ENCODE peak calls at places on chromosomes 2 and 18, in eight cellular contexts. One of them, this sample, is unnamed.

GRCh38 chr18:13036622-13037320 is 45.6 kb downstream of the CEP192 start:
- DNase-seq in NCI-H774: no peak
- DNase-seq in activated CD8-positive, alpha-beta memory T cell treated with anti-CD3 and anti-CD28 coated beads for 48 hours: no peak
- DNase-seq in nephron progenitor cell: no peak
- DNase-seq in stimulated activated CD4-positive, alpha-beta T cell treated with anti-CD3 and anti-CD28 coated beads, Interleukin-1b, Interleukin-23, amount 100 ng/mL, for 1 hour: no peak
- DNase-seq in amniotic stem cell: no peak
- DNase-seq in ACHN: no peak
- DNase-seq in GM23248: peak; percentile 46
- DNase-seq in this sample: no peak

GRCh38 chr18:79493211-79493800 is 97.6 kb downstream of the NFATC1 start:
- DNase-seq in NCI-H774: no peak
- DNase-seq in activated CD8-positive, alpha-beta memory T cell treated with anti-CD3 and anti-CD28 coated beads for 48 hours: no peak
- DNase-seq in nephron progenitor cell: no peak
- DNase-seq in stimulated activated CD4-positive, alpha-beta T cell treated with anti-CD3 and anti-CD28 coated beads, Interleukin-1b, Interleukin-23, amount 100 ng/mL, for 1 hour: no peak
- DNase-seq in amniotic stem cell: no peak
- DNase-seq in ACHN: no peak
- DNase-seq in GM23248: no peak
- DNase-seq in this sample: no peak

GRCh38 chr2:236715511-236715961 is 145.9 kb downstream of the ACKR3 start:
- DNase-seq in NCI-H774: no peak
- DNase-seq in activated CD8-positive, alpha-beta memory T cell treated with anti-CD3 and anti-CD28 coated beads for 48 hours: no peak
- DNase-seq in nephron progenitor cell: peak; percentile 53
- DNase-seq in stimulated activated CD4-positive, alpha-beta T cell treated with anti-CD3 and anti-CD28 coated beads, Interleukin-1b, Interleukin-23, amount 100 ng/mL, for 1 hour: no peak
- DNase-seq in amniotic stem cell: no peak
- DNase-seq in ACHN: no peak
- DNase-seq in GM23248: peak; percentile 52
- DNase-seq in this sample: no peak

GRCh38 chr2:176885661-176886060 is 326.9 kb upstream of the HNRNPA3 start:
- DNase-seq in NCI-H774: no peak
- DNase-seq in activated CD8-positive, alpha-beta memory T cell treated with anti-CD3 and anti-CD28 coated beads for 48 hours: no peak
- DNase-seq in nephron progenitor cell: no peak
- DNase-seq in stimulated activated CD4-positive, alpha-beta T cell treated with anti-CD3 and anti-CD28 coated beads, Interleukin-1b, Interleukin-23, amount 100 ng/mL, for 1 hour: no peak
- DNase-seq in amniotic stem cell: no peak
- DNase-seq in ACHN: no peak
- DNase-seq in GM23248: no peak
- DNase-seq in this sample: no peak

GRCh38 chr18:21489119-21489750 is 111.3 kb downstream of the ESCO1 start:
- DNase-seq in NCI-H774: peak; percentile 15
- DNase-seq in activated CD8-positive, alpha-beta memory T cell treated with anti-CD3 and anti-CD28 coated beads for 48 hours: no peak
- DNase-seq in nephron progenitor cell: peak; percentile 26
- DNase-seq in stimulated activated CD4-positive, alpha-beta T cell treated with anti-CD3 and anti-CD28 coated beads, Interleukin-1b, Interleukin-23, amount 100 ng/mL, for 1 hour: no peak
- DNase-seq in amniotic stem cell: no peak
- DNase-seq in ACHN: peak; percentile 54
- DNase-seq in GM23248: peak; percentile 67
- DNase-seq in this sample: peak; percentile 45

GRCh38 chr2:147487286-147487979 is 357.4 kb upstream of the ACVR2A start:
- DNase-seq in NCI-H774: no peak
- DNase-seq in activated CD8-positive, alpha-beta memory T cell treated with anti-CD3 and anti-CD28 coated beads for 48 hours: no peak
- DNase-seq in nephron progenitor cell: no peak
- DNase-seq in stimulated activated CD4-positive, alpha-beta T cell treated with anti-CD3 and anti-CD28 coated beads, Interleukin-1b, Interleukin-23, amount 100 ng/mL, for 1 hour: no peak
- DNase-seq in amniotic stem cell: no peak
- DNase-seq in ACHN: no peak
- DNase-seq in GM23248: no peak
- DNase-seq in this sample: no peak

GRCh38 chr2:1818811-1819210 is 74.5 kb upstream of the PXDN start:
- DNase-seq in NCI-H774: no peak
- DNase-seq in activated CD8-positive, alpha-beta memory T cell treated with anti-CD3 and anti-CD28 coated beads for 48 hours: no peak
- DNase-seq in nephron progenitor cell: no peak
- DNase-seq in stimulated activated CD4-positive, alpha-beta T cell treated with anti-CD3 and anti-CD28 coated beads, Interleukin-1b, Interleukin-23, amount 100 ng/mL, for 1 hour: no peak
- DNase-seq in amniotic stem cell: no peak
- DNase-seq in ACHN: no peak
- DNase-seq in GM23248: no peak
- DNase-seq in this sample: no peak

GRCh38 chr2:152609699-152610098 is 107.6 kb downstream of the PRPF40A start:
- DNase-seq in NCI-H774: no peak
- DNase-seq in activated CD8-positive, alpha-beta memory T cell treated with anti-CD3 and anti-CD28 coated beads for 48 hours: no peak
- DNase-seq in nephron progenitor cell: no peak
- DNase-seq in stimulated activated CD4-positive, alpha-beta T cell treated with anti-CD3 and anti-CD28 coated beads, Interleukin-1b, Interleukin-23, amount 100 ng/mL, for 1 hour: no peak
- DNase-seq in amniotic stem cell: no peak
- DNase-seq in ACHN: no peak
- DNase-seq in GM23248: no peak
- DNase-seq in this sample: no peak

GRCh38 chr2:22601007-22601406 is 784.0 kb upstream of the KLHL29 start:
- DNase-seq in NCI-H774: no peak
- DNase-seq in activated CD8-positive, alpha-beta memory T cell treated with anti-CD3 and anti-CD28 coated beads for 48 hours: no peak
- DNase-seq in nephron progenitor cell: no peak
- DNase-seq in stimulated activated CD4-positive, alpha-beta T cell treated with anti-CD3 and anti-CD28 coated beads, Interleukin-1b, Interleukin-23, amount 100 ng/mL, for 1 hour: no peak
- DNase-seq in amniotic stem cell: no peak
- DNase-seq in ACHN: no peak
- DNase-seq in GM23248: no peak
- DNase-seq in this sample: no peak

GRCh38 chr2:8154936-8155335 is 526.9 kb upstream of the ID2 start:
- DNase-seq in NCI-H774: no peak
- DNase-seq in activated CD8-positive, alpha-beta memory T cell treated with anti-CD3 and anti-CD28 coated beads for 48 hours: peak; percentile 7
- DNase-seq in nephron progenitor cell: no peak
- DNase-seq in stimulated activated CD4-positive, alpha-beta T cell treated with anti-CD3 and anti-CD28 coated beads, Interleukin-1b, Interleukin-23, amount 100 ng/mL, for 1 hour: no peak
- DNase-seq in amniotic stem cell: no peak
- DNase-seq in ACHN: no peak
- DNase-seq in GM23248: peak; percentile 87
- DNase-seq in this sample: peak; percentile 62

GRCh38 chr2:12721571-12722444 is 5.1 kb downstream of the TRIB2 start:
- DNase-seq in NCI-H774: no peak
- DNase-seq in activated CD8-positive, alpha-beta memory T cell treated with anti-CD3 and anti-CD28 coated beads for 48 hours: no peak
- DNase-seq in nephron progenitor cell: no peak
- DNase-seq in stimulated activated CD4-positive, alpha-beta T cell treated with anti-CD3 and anti-CD28 coated beads, Interleukin-1b, Interleukin-23, amount 100 ng/mL, for 1 hour: no peak
- DNase-seq in amniotic stem cell: peak; percentile 46
- DNase-seq in ACHN: no peak
- DNase-seq in GM23248: no peak
- DNase-seq in this sample: peak; percentile 87

GRCh38 chr2:238948765-238949641 is 101.1 kb downstream of the TWIST2 start:
- DNase-seq in NCI-H774: no peak
- DNase-seq in activated CD8-positive, alpha-beta memory T cell treated with anti-CD3 and anti-CD28 coated beads for 48 hours: no peak
- DNase-seq in nephron progenitor cell: no peak
- DNase-seq in stimulated activated CD4-positive, alpha-beta T cell treated with anti-CD3 and anti-CD28 coated beads, Interleukin-1b, Interleukin-23, amount 100 ng/mL, for 1 hour: no peak
- DNase-seq in amniotic stem cell: no peak
- DNase-seq in ACHN: no peak
- DNase-seq in GM23248: peak; percentile 87
- DNase-seq in this sample: no peak